ENCODE peak calls at places on chromosome 9, in ten cellular contexts. W, V, T, U, H, C, P, B, D and R are unnamed samples.
A peak's percentile ranks its signal among the peaks of the same experiment; 100 is the strongest.

GRCh38 chr9:18569941-18570630 is 96.1 kb downstream of the ADAMTSL1 start:
- DNase-seq in W (no peak), V (no peak), T (no peak), U (no peak), H (no peak), C (peak; percentile 67), P (no peak), B (no peak), D (no peak), R (no peak)

GRCh38 chr9:69168709-69169217 is 5.3 kb upstream of the TJP2 start:
- DNase-seq in W (no peak), V (peak; percentile 24), T (no peak), U (peak; percentile 82), H (no peak), C (peak; percentile 95), P (peak; percentile 14), B (no peak), D (no peak), R (no peak)

GRCh38 chr9:4497855-4498254 is 7.6 kb downstream of the SLC1A1 start:
- DNase-seq in W (no peak), V (no peak), T (no peak), U (peak; percentile 39), H (no peak), C (no peak), P (no peak), B (no peak), D (no peak), R (no peak)

GRCh38 chr9:98906273-98907040 is 37.2 kb upstream of the COL15A1 start:
- DNase-seq in W (no peak), V (no peak), T (no peak), U (peak; percentile 46), H (no peak), C (no peak), P (no peak), B (no peak), D (peak; percentile 55), R (no peak)

GRCh38 chr9:91178281-91179236 is 183.2 kb downstream of the AUH start:
- DNase-seq in W (no peak), V (no peak), T (no peak), U (no peak), H (no peak), C (no peak), P (no peak), B (no peak), D (no peak), R (no peak)

GRCh38 chr9:70421272-70422180 is 7.1 kb upstream of the KLF9 start:
- DNase-seq in W (peak; percentile 48), V (no peak), T (peak; percentile 59), U (peak; percentile 54), H (no peak), C (no peak), P (no peak), B (no peak), D (no peak), R (no peak)

GRCh38 chr9:106621299-106621920 is 241.6 kb upstream of the ZNF462 start:
- DNase-seq in W (no peak), V (no peak), T (no peak), U (no peak), H (peak; percentile 20), C (no peak), P (no peak), B (no peak), D (no peak), R (no peak)

GRCh38 chr9:129779560-129780190 is 23.3 kb upstream of the TOR1B start:
- DNase-seq in W (no peak), V (no peak), T (no peak), U (no peak), H (no peak), C (no peak), P (no peak), B (no peak), D (no peak), R (no peak)

GRCh38 chr9:107070591-107070990 is 207.6 kb downstream of the ZNF462 start:
- DNase-seq in W (no peak), V (no peak), T (no peak), U (no peak), H (no peak), C (no peak), P (no peak), B (no peak), D (no peak), R (no peak)

GRCh38 chr9:81791076-81791475 is 101.7 kb upstream of the TLE1 start:
- DNase-seq in W (no peak), V (no peak), T (no peak), U (no peak), H (no peak), C (no peak), P (no peak), B (no peak), D (no peak), R (no peak)

GRCh38 chr9:31588010-31588409 is 796.4 kb upstream of the ACO1 start:
- DNase-seq in W (no peak), V (no peak), T (no peak), U (no peak), H (no peak), C (no peak), P (no peak), B (no peak), D (no peak), R (no peak)

GRCh38 chr9:137069508-137070071 is 767 bp downstream of the SAPCD2 start:
- DNase-seq in W (no peak), V (no peak), T (no peak), U (no peak), H (no peak), C (no peak), P (peak; percentile 56), B (peak; percentile 65), D (peak; percentile 12), R (no peak)

GRCh38 chr9:132514821-132515220 is 67.6 kb upstream of the BARHL1 start:
- DNase-seq in W (no peak), V (no peak), T (no peak), U (no peak), H (no peak), C (no peak), P (no peak), B (no peak), D (no peak), R (no peak)

GRCh38 chr9:132516301-132516700 is 66.1 kb upstream of the BARHL1 start:
- DNase-seq in W (no peak), V (no peak), T (no peak), U (no peak), H (no peak), C (no peak), P (no peak), B (no peak), D (no peak), R (no peak)

GRCh38 chr9:132513416-132513815 is 69.0 kb upstream of the BARHL1 start:
- DNase-seq in W (no peak), V (no peak), T (no peak), U (no peak), H (no peak), C (no peak), P (no peak), B (no peak), D (no peak), R (no peak)

GRCh38 chr9:132516911-132517310 is 65.5 kb upstream of the BARHL1 start:
- DNase-seq in W (no peak), V (no peak), T (no peak), U (no peak), H (no peak), C (no peak), P (no peak), B (no peak), D (no peak), R (no peak)

DNA sequence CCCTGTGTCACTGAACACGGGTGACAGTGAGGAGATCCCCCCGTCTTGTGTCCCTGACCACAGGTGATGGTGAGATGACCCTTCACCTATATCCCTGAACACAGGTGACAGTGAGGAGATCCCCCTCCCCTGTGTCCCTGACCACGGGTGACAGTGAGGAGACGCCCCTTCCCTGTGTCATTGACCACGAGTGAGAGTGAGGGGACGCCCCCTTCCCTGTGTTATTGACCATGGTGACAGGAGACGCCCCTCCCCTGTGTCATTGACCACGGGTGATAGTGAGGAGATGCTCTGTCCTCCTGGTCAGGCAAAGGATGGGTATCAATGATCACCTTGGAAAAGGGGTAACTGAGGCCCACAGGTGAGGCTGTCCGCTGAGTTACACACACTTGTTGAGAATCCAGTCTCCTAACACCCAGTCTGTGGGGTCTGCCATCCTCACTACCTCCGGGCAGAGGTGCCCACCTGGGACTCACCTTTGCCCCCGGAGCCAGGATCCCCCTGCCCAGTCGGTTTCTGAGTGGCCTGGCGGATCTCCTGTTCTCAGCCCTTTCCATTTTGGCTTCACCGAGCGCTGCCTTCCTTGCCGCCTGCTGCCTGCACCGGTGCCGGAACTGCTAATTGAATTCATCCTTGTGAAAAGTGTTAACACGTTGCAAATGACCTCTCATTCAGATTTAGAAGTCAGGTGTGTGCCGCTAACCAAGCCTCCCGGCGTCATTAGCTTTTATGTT is 68.2 kb upstream of the BARHL1 start:
- DNase-seq in W (no peak), V (no peak), T (no peak), U (no peak), H (no peak), C (no peak), P (no peak), B (no peak), D (no peak), R (no peak)
- H3K27ac ChIP-seq in W (no peak overlapping the region), V (no peak overlapping the region), T (no peak overlapping the region), U (no peak overlapping the region), H (no peak overlapping the region), C (no peak overlapping the region), P (no peak overlapping the region), B (no peak overlapping the region), D (no peak overlapping the region), R (no peak overlapping the region)

GRCh38 chr9:37433754-37434435 is 11.4 kb downstream of the GRHPR start:
- DNase-seq in W (peak; percentile 83), V (no peak), T (no peak), U (peak; percentile 11), H (no peak), C (no peak), P (no peak), B (no peak), D (no peak), R (no peak)
- H3K27ac ChIP-seq in W (peak overlapping the region; percentile 93), V (no peak overlapping the region), T (peak overlapping the region; percentile 91), U (no peak overlapping the region), H (no peak overlapping the region), C (no peak overlapping the region), P (no peak overlapping the region), B (no peak overlapping the region), D (no peak overlapping the region), R (no peak overlapping the region)

GRCh38 chr9:116662633-116663032 is 24.5 kb upstream of the TRIM32 start:
- DNase-seq in W (no peak), V (no peak), T (no peak), U (peak; percentile 12), H (no peak), C (no peak), P (no peak), B (no peak), D (no peak), R (no peak)
- H3K27ac ChIP-seq in W (no peak overlapping the region), V (no peak overlapping the region), T (peak overlapping the region; percentile 1), U (no peak overlapping the region), H (no peak overlapping the region), C (no peak overlapping the region), P (no peak overlapping the region), B (peak overlapping the region; percentile 71), D (no peak overlapping the region), R (peak overlapping the region; percentile 51)

DNA sequence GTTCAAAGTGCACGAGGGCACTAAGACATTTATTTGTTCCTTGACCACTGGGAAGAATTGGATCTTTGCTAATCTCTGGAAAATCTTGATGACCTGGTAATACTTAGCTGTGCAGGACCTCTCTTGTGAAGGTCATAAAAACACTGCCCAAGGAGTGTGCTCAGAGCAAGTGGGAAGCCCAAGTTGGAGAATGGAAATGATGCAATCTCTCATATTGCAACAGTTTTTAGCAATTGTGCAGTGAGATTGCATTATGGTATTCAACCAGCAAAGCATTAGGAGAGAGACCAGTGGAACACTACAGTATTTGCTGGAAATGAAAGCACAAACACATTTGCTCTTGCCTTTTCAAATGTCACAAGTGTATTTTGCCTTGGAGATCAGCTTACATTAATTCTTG is 34.5 kb downstream of the TXNDC8 start:
- DNase-seq in W (no peak), V (no peak), T (no peak), U (peak; percentile 54), H (no peak), C (no peak), P (no peak), B (no peak), D (no peak), R (no peak)
- H3K27ac ChIP-seq in W (no peak overlapping the region), V (no peak overlapping the region), T (no peak overlapping the region), U (no peak overlapping the region), H (no peak overlapping the region), C (no peak overlapping the region), P (no peak overlapping the region), B (no peak overlapping the region), D (no peak overlapping the region), R (no peak overlapping the region)